ENCODE peak calls at places on chromosome 16, in seven cellular contexts. G is esophagus squamous epithelium, Q is right lobe of liver, F is transverse colon, C is IMR-90, S is heart left ventricle, I is ovary. O is an unnamed sample.

GRCh38 chr16:85765273-85765672 is 14.4 kb upstream of the C16orf74 start:
- DNase-seq in S (no peak), F (no peak), C (no peak), G (no peak), I (no peak), Q (no peak), O (no peak)

GRCh38 chr16:88769617-88770458 is 15.2 kb downstream of the PIEZO1 start:
- DNase-seq in I (no peak), Q (peak; percentile 53), C (no peak), F (peak; percentile 61), G (no peak), S (no peak), O (no peak)

GRCh38 chr16:71351558-71351901 is 7.0 kb upstream of the CALB2 start:
- DNase-seq in C (no peak), F (no peak), I (no peak), G (no peak), Q (peak; percentile 66), S (no peak), O (no peak)

GRCh38 chr16:81551141-81551808 is 106.7 kb downstream of the CMIP start:
- DNase-seq in F (no peak), I (no peak), Q (peak; percentile 15), C (peak; percentile 70), S (no peak), G (no peak), O (no peak)

GRCh38 chr16:53804467-53804866 is 100.5 kb downstream of the FTO start:
- DNase-seq in C (no peak), G (no peak), Q (no peak), F (no peak), I (no peak), S (no peak), O (no peak)

GRCh38 chr16:81697886-81698635 is 81.0 kb upstream of the PLCG2 start:
- DNase-seq in S (peak; percentile 27), Q (peak; percentile 55), I (no peak), F (no peak), C (no peak), G (no peak), O (no peak)

GRCh38 chr16:67000384-67001158 is 12.2 kb downstream of the CES4A start:
- DNase-seq in F (peak; percentile 77), G (no peak), C (no peak), Q (peak; percentile 68), I (peak; percentile 68), S (peak; percentile 61), O (peak; percentile 57)

GRCh38 chr16:68393333-68393732 is 55.0 kb downstream of the SMPD3 start:
- DNase-seq in I (no peak), C (no peak), Q (no peak), S (no peak), F (no peak), G (no peak), O (no peak)

GRCh38 chr16:774086-775001 is 13.8 kb downstream of the MSLN start:
- DNase-seq in I (no peak), S (no peak), C (no peak), G (no peak), F (no peak), Q (no peak), O (no peak)

GRCh38 chr16:51762081-51762995 is 611.3 kb upstream of the SALL1 start:
- DNase-seq in S (peak; percentile 76), I (peak; percentile 73), Q (peak; percentile 84), C (peak; percentile 70), G (no peak), F (peak; percentile 61), O (peak; percentile 80)

GRCh38 chr16:87855852-87856715 is 13.2 kb downstream of the SLC7A5 start:
- DNase-seq in Q (peak; percentile 86), C (peak; percentile 56), F (peak; percentile 85), G (peak; percentile 28), S (peak; percentile 65), I (no peak), O (peak; percentile 59)

GRCh38 chr16:14244344-14245010 is 173.4 kb downstream of the MRTFB start:
- DNase-seq in G (no peak), F (no peak), Q (no peak), S (no peak), I (no peak), C (peak; percentile 44), O (no peak)

GRCh38 chr16:14252860-14253259 is 181.7 kb downstream of the MRTFB start:
- DNase-seq in F (no peak), G (no peak), C (no peak), I (no peak), Q (no peak), S (no peak), O (no peak)

GRCh38 chr16:14251419-14251818 is 180.3 kb downstream of the MRTFB start:
- DNase-seq in C (no peak), Q (no peak), F (no peak), I (no peak), G (no peak), S (no peak), O (no peak)

GRCh38 chr16:14248791-14249190 is 177.7 kb downstream of the MRTFB start:
- DNase-seq in S (no peak), Q (no peak), I (no peak), G (no peak), C (no peak), F (no peak), O (no peak)

DNA sequence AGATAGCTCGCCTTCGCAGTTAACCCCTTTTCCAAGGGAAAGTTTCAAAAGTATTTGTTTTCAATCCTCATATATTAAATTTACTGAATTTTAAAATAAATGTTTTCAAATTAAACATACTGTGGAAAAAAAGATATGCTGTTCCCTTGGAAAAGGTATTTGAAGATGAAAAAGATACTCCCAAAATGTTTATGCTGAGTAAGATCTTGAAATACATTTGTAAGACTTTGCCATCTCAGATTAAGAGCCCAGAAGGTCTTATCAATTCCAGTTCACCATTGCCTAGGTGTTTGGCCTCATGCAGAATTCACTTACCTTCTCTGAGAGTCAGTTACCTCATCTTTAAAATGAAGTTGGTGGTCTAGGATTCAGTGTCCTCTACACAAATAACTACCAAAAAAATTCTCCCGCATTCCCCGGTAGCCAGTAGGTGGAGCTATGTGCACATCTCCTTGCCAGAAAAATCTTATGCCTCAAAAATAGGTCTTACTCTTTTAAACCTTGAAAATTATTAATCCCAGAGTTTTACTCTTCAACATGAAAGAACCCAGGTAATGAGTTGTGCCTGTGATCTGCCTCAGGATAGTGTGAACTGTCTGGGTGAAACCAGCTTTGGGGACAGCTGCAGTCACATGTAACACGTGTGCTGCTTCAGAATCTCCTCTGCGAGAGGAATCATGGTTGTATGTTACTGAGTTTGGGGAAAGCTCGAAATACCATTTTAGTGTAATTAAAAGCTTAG is 178.3 kb downstream of the MRTFB start:
- DNase-seq in F (peak; percentile 35), G (no peak), C (peak; percentile 43), I (peak; percentile 25), Q (no peak), S (no peak), O (peak; percentile 68)
- H3K4me1 ChIP-seq in F (no peaks in the 10 kb centered on the region), G (no peaks in the 10 kb centered on the region), C (no peaks in the 10 kb centered on the region), I (no peaks in the 10 kb centered on the region), Q (no peaks in the 10 kb centered on the region), S (no peaks in the 10 kb centered on the region), O (no peaks in the 10 kb centered on the region)

DNA sequence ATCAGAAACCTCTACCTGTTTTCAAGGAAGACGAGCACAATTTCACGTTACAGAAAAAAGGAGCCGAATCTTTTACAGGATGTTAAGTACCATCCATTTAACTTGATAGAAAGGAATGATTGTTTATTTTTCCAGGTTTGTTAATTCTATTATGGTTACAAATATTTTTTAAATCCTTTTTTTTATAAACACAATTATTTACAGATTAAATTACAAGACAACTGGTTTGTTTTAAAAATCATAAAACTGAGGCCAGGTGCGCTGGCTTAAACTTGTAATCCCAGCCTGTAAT is 18.2 kb downstream of the ZNF213 start:
- DNase-seq in G (no peak), C (no peak), I (no peak), Q (no peak), F (no peak), S (no peak), O (no peak)
- TF ChIP-seq POLR2A in G (no peak), C (no peak), I (no peak), Q (no peak), F (no peak), S (no peak), O (no peak)

GRCh38 chr16:55667753-55668152 is 12.0 kb downstream of the SLC6A2 start:
- DNase-seq in F (no peak), I (no peak), G (no peak), S (no peak), C (no peak), Q (no peak), O (no peak)

GRCh38 chr16:55664786-55665407 is 9.1 kb downstream of the SLC6A2 start:
- DNase-seq in F (no peak), I (no peak), C (no peak), G (no peak), Q (no peak), S (no peak), O (no peak)

GRCh38 chr16:55663770-55664677 is 8.2 kb downstream of the SLC6A2 start:
- DNase-seq in G (no peak), Q (no peak), F (no peak), I (no peak), S (no peak), C (no peak), O (no peak)

GRCh38 chr16:55666012-55666411 is 10.2 kb downstream of the SLC6A2 start:
- DNase-seq in C (no peak), G (no peak), I (no peak), Q (no peak), F (no peak), S (no peak), O (no peak)

DNA sequence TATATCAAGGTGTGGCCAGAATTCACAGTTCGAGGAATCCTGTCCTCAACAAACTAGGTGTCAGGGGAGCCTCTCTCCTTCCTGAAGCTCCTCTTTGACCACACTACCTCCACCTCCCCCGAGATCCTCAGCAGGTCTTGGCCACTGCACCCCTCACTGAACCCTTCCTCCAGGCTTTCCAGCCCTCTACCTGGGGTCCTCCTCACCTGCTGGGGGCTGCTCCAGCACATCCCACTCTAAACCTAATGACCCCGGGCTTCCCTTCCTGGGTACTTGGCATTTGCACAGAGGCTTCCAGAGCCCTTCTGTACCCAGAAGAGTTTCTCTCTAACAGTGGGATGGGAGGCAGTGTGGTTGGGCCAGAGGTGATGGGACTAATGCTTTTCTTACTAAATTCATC is 9.7 kb downstream of the SLC6A2 start:
- DNase-seq in C (no peak), Q (no peak), I (no peak), S (no peak), F (no peak), G (no peak), O (no peak)
- H3K4me1 ChIP-seq in C (no peaks in the 10 kb centered on the region), Q (no peaks in the 10 kb centered on the region), I (no peaks in the 10 kb centered on the region), S (no peaks in the 10 kb centered on the region), F (no peaks in the 10 kb centered on the region), G (peaks cover 33% of the 10 kb centered on the region), O (peaks cover 5% of the 10 kb centered on the region)

DNA sequence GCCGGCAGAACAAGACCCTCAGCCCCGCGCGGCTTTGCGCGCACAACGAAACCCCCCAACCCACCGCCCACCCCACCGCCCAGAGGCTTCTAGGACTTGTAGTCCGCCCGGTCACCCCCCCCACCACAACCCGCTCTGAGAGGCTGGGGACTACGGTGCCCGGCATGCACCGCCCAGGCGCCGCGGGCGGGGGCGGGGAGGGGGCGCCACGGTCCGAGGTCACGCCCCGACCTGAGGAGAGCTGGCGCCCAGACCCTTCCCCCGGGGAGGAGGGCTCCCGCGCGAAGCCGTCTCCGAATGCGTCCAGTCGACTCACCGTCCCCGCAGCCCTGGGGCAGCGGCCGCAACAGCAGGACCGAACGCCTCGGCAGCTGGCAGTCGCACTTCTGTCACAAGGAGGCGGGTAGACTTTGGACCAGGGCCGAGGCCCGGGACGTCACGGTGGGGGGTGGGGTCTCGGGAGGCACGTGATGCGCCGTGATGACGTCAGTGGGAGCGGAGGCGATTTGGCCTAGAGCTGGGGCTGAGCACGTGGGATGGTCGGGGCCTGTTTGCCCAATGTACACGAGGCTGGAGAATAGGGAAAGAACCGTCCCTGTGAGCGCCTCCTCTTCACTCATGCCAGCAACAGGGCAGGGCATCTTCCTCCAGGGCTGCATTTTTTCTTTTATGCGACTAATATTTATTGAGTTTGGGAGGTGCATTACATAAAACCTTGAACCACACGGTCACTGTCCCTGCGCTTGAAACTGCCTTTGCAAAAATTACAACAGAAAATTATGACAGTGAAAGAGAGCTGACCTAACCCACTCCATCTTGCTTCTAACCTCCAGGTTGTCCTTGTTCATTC is at the start of gene CDIP1:
- DNase-seq in C (peak; percentile 91), Q (peak; percentile 98), G (peak; percentile 78), S (peak; percentile 98), F (peak; percentile 97), I (peak; percentile 98), O (peak; percentile 98)
- TF ChIP-seq POLR2A in C (peak; percentile 77), Q (peak; percentile 96), G (peak; percentile 93), S (peak; percentile 92), F (peak; percentile 94), I (peak; percentile 89), O (peak; percentile 88)

O was measured in adrenal gland.